ENCODE peak calls at places on chromosomes 7 and 10, in seven cellular contexts. J, B, M, Z, V, I and R are unnamed samples.

GRCh38 chr10:110203500-110204455 is 3.6 kb upstream of the MXI1 start:
- DNase-seq in I (no peak), B (no peak), J (no peak), M (no peak), V (no peak), Z (no peak), R (no peak)

GRCh38 chr10:102645741-102646609 is 1.7 kb downstream of the TRIM8 start:
- DNase-seq in M (peak; percentile 91), Z (peak; percentile 61), B (peak; percentile 96), I (peak; percentile 89), J (peak; percentile 51), V (peak; percentile 63), R (peak; percentile 96)

GRCh38 chr10:58514102-58514472 is 1.4 kb downstream of the BICC1 start:
- DNase-seq in V (no peak), M (no peak), J (no peak), I (no peak), Z (no peak), B (no peak), R (no peak)

GRCh38 chr10:102837230-102837721 is at the start of gene CYP17A1:
- DNase-seq in Z (no peak), M (no peak), J (no peak), V (no peak), I (no peak), B (no peak), R (peak; percentile 60)

GRCh38 chr10:3119796-3120459 is 52.6 kb downstream of the PFKP start:
- DNase-seq in J (no peak), I (no peak), V (no peak), Z (no peak), B (peak; percentile 25), M (peak; percentile 52), R (no peak)

GRCh38 chr7:1964913-1965578 is 267.7 kb downstream of the MAD1L1 start:
- DNase-seq in M (no peak), J (no peak), I (peak; percentile 9), B (no peak), Z (no peak), V (no peak), R (no peak)

GRCh38 chr10:121994429-121994881 is 5.5 kb downstream of the TACC2 start:
- DNase-seq in M (no peak), B (no peak), I (peak; percentile 66), V (no peak), Z (no peak), J (no peak), R (no peak)

GRCh38 chr10:13306103-13306502 is 6.2 kb upstream of the PHYH start:
- DNase-seq in I (no peak), M (no peak), V (no peak), Z (no peak), B (no peak), J (no peak), R (no peak)

GRCh38 chr7:92730808-92731207 is 105.6 kb downstream of the CDK6 start:
- DNase-seq in Z (no peak), J (no peak), I (no peak), M (no peak), V (no peak), B (peak; percentile 58), R (no peak)

GRCh38 chr10:8048281-8049008 is 6.0 kb upstream of the GATA3 start:
- DNase-seq in J (peak; percentile 52), V (no peak), M (no peak), Z (no peak), I (no peak), B (no peak), R (no peak)